ENCODE peak calls at places on chromosomes 4 and X, in ten cellular contexts. H is IMR-90, N is colonic mucosa, Z is astrocyte, B is H1, C is mammary epithelial cell, G is MM.1S, S is neuronal stem cell, Q is neural progenitor cell, M is keratinocyte. T is an unnamed sample.

GRCh38 chr4:76533314-76533713 is 98.3 kb downstream of the SHROOM3 start:
- DNase-seq in H (no peak), N (no peak), Z (no peak), B (no peak), C (no peak), G (no peak), S (no peak), Q (no peak), M (no peak), T (no peak)

GRCh38 chr4:114964016-114964415 is 149.4 kb downstream of the NDST4 start:
- DNase-seq in H (no peak), N (no peak), Z (no peak), B (no peak), C (no peak), G (no peak), S (no peak), Q (no peak), M (no peak), T (no peak)

GRCh38 chr4:138770818-138771217 is 244.8 kb upstream of the NOCT start:
- DNase-seq in H (no peak), N (no peak), Z (no peak), B (no peak), C (no peak), G (no peak), S (no peak), Q (no peak), M (no peak), T (no peak)

GRCh38 chrX:100819837-100820666 is at the start of gene CSTF2:
- DNase-seq in H (peak), N (peak), Z (peak), B (no peak), C (peak), G (peak), S (peak), Q (peak), M (peak), T (peak)

GRCh38 chr4:12595489-12595888 is 888.7 kb downstream of the RAB28 start:
- DNase-seq in H (no peak), N (no peak), Z (no peak), B (no peak), C (no peak), G (no peak), S (no peak), Q (no peak), M (no peak), T (no peak)

GRCh38 chrX:30735839-30736238 is 82.6 kb downstream of the GK start:
- DNase-seq in H (peak), N (peak), Z (peak), B (peak), C (peak), G (peak), S (peak), Q (peak), M (peak), T (peak)

GRCh38 chrX:373641-374471 is 12.9 kb downstream of the PPP2R3B start:
- DNase-seq in H (peak), N (no peak), Z (peak), B (no peak), C (peak), G (no peak), S (peak), Q (peak), M (no peak), T (no peak)

GRCh38 chrX:70480660-70481018 is 36.0 kb downstream of the DLG3 start:
- DNase-seq in H (no peak), N (no peak), Z (peak), B (no peak), C (no peak), G (no peak), S (no peak), Q (no peak), M (no peak), T (no peak)

GRCh38 chr4:6245246-6246169 is 24.1 kb upstream of the WFS1 start:
- DNase-seq in H (no peak), N (no peak), Z (no peak), B (no peak), C (no peak), G (no peak), S (no peak), Q (peak), M (no peak), T (no peak)

GRCh38 chr4:13527192-13527982 is 16.9 kb downstream of the NKX3-2 start:
- DNase-seq in H (no peak), N (no peak), Z (no peak), B (no peak), C (no peak), G (no peak), S (no peak), Q (no peak), M (no peak), T (no peak)

GRCh38 chr4:139901516-139902327 is 236.1 kb downstream of the MGST2 start:
- DNase-seq in H (peak), N (no peak), Z (no peak), B (no peak), C (peak), G (no peak), S (no peak), Q (no peak), M (no peak), T (no peak)

GRCh38 chr4:139899346-139899745 is 233.7 kb downstream of the MGST2 start:
- DNase-seq in H (no peak), N (no peak), Z (no peak), B (no peak), C (no peak), G (no peak), S (no peak), Q (no peak), M (no peak), T (no peak)

GRCh38 chr4:139898293-139898692 is 232.7 kb downstream of the MGST2 start:
- DNase-seq in H (no peak), N (no peak), Z (no peak), B (no peak), C (no peak), G (peak), S (no peak), Q (no peak), M (no peak), T (no peak)

GRCh38 chr4:139902328-139903217 is 237.0 kb downstream of the MGST2 start:
- DNase-seq in H (peak), N (no peak), Z (no peak), B (no peak), C (no peak), G (no peak), S (no peak), Q (no peak), M (no peak), T (no peak)

GRCh38 chr4:139900964-139901376 is 235.4 kb downstream of the MGST2 start:
- DNase-seq in H (peak), N (no peak), Z (no peak), B (no peak), C (peak), G (no peak), S (no peak), Q (no peak), M (no peak), T (no peak)
- H3K27ac ChIP-seq in H (no peak), N (no peak), Z (no peak), B (no peak), C (no peak), G (no peak), S (no peak), Q (no peak), M (no peak), T (no peak)

GRCh38 chr4:1789552-1789951 is 3.5 kb upstream of the FGFR3 start:
- DNase-seq in H (no peak), N (no peak), Z (no peak), B (no peak), C (peak), G (no peak), S (no peak), Q (no peak), M (peak), T (no peak)
- H3K9ac ChIP-seq in H (no peak), N (no peak), Z (no peak), B (no peak), C (no peak), G (no peak), S (peak), Q (no peak), M (peak), T (no peak)

GRCh38 chr4:67565284-67565683 is 6.8 kb downstream of the STAP1 start:
- DNase-seq in H (peak), N (no peak), Z (peak), B (no peak), C (no peak), G (no peak), S (no peak), Q (no peak), M (no peak), T (no peak)
- H3K4me3 ChIP-seq in H (no peak), N (no peak), Z (no peak), B (no peak), C (no peak), G (no peak), S (no peak), Q (no peak), M (no peak), T (no peak)

GRCh38 chr4:165783626-165784025 is 89.4 kb upstream of the TLL1 start:
- DNase-seq in H (no peak), N (no peak), Z (no peak), B (no peak), C (no peak), G (no peak), S (no peak), Q (peak), M (no peak), T (no peak)

GRCh38 chr4:165787516-165788274 is 85.3 kb upstream of the TLL1 start:
- DNase-seq in H (no peak), N (no peak), Z (no peak), B (no peak), C (peak), G (peak), S (no peak), Q (no peak), M (no peak), T (no peak)

GRCh38 chr4:165780735-165781134 is 92.3 kb upstream of the TLL1 start:
- DNase-seq in H (no peak), N (no peak), Z (no peak), B (no peak), C (no peak), G (peak), S (no peak), Q (no peak), M (no peak), T (no peak)

GRCh38 chr4:165785337-165785736 is 87.7 kb upstream of the TLL1 start:
- DNase-seq in H (no peak), N (no peak), Z (no peak), B (no peak), C (no peak), G (no peak), S (no peak), Q (no peak), M (no peak), T (no peak)

DNA sequence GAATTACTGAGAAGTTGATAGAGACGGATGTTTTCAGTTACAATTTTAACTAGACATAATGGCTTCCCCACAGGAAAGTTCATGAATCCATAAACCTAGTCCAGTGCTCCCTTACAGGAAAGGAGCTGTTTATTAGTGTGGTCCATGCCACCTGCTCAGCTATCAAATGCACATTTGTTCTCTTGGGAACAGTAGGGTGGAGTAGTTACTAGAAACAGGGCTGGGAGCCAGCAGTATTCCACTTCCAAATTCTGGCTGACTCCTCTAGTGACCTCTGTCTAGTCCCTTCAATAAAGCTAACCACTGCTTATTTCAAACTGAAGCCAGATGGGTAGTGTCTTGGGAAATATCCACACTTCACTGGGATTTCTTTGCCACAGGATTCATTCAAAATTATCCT is 88.4 kb upstream of the TLL1 start:
- DNase-seq in H (no peak), N (no peak), Z (no peak), B (no peak), C (no peak), G (no peak), S (no peak), Q (no peak), M (no peak), T (no peak)
- H3K27ac ChIP-seq in H (no peak), N (no peak), Z (no peak), B (no peak), C (no peak), G (no peak), S (no peak), Q (no peak), M (no peak), T (no peak)

T was measured in Karpas-422.